ENCODE peak calls at places on chromosome 22, in nine cellular contexts. Y, Z, X, M, F, P, G, C and I are unnamed samples.
A peak's percentile ranks its signal among the peaks of the same experiment; 100 is the strongest.

GRCh38 chr22:21824439-21824912 is 43.0 kb downstream of the MAPK1 start:
- DNase-seq in Y (no peak), Z (no peak), X (no peak), M (no peak), F (no peak), P (no peak), G (no peak), C (no peak), I (no peak)

GRCh38 chr22:38751422-38752346 is 4.1 kb downstream of the SUN2 start:
- DNase-seq in Y (peak; percentile 37), Z (no peak), X (peak; percentile 78), M (no peak), F (peak; percentile 44), P (peak; percentile 56), G (peak; percentile 61), C (peak; percentile 89), I (no peak)

GRCh38 chr22:49694462-49695260 is 133.0 kb downstream of the BRD1 start:
- DNase-seq in Y (no peak), Z (no peak), X (no peak), M (no peak), F (no peak), P (no peak), G (no peak), C (peak; percentile 56), I (no peak)

GRCh38 chr22:17964647-17965046 is 59.7 kb downstream of the MICAL3 start:
- DNase-seq in Y (no peak), Z (no peak), X (peak; percentile 47), M (no peak), F (no peak), P (no peak), G (no peak), C (no peak), I (no peak)

GRCh38 chr22:43183496-43184263 is 3.3 kb downstream of the TTLL12 start:
- DNase-seq in Y (peak; percentile 63), Z (peak; percentile 61), X (no peak), M (peak; percentile 24), F (no peak), P (no peak), G (no peak), C (no peak), I (no peak)

GRCh38 chr22:46612904-46613605 is 7.1 kb upstream of the GRAMD4 start:
- DNase-seq in Y (no peak), Z (no peak), X (peak; percentile 42), M (no peak), F (peak; percentile 33), P (no peak), G (no peak), C (peak; percentile 69), I (peak; percentile 60)

GRCh38 chr22:40979871-40980270 is 28.7 kb downstream of the RBX1 start:
- DNase-seq in Y (no peak), Z (no peak), X (no peak), M (no peak), F (no peak), P (no peak), G (no peak), C (no peak), I (no peak)

GRCh38 chr22:47189056-47189916 is 426.8 kb downstream of the TBC1D22A start:
- DNase-seq in Y (no peak), Z (no peak), X (no peak), M (no peak), F (peak; percentile 16), P (no peak), G (no peak), C (peak; percentile 41), I (no peak)

GRCh38 chr22:42473484-42474193 is 41.4 kb upstream of the NFAM1 start:
- DNase-seq in Y (peak; percentile 41), Z (peak; percentile 69), X (peak; percentile 32), M (peak; percentile 66), F (peak; percentile 65), P (no peak), G (no peak), C (no peak), I (peak; percentile 26)

GRCh38 chr22:50656122-50657070 is 16.2 kb upstream of the SHANK3 start:
- DNase-seq in Y (peak; percentile 58), Z (peak; percentile 69), X (no peak), M (peak; percentile 76), F (peak; percentile 52), P (no peak), G (no peak), C (no peak), I (no peak)

GRCh38 chr22:39144101-39144815 is 8.2 kb downstream of the CBX7 start:
- DNase-seq in Y (peak; percentile 38), Z (peak; percentile 36), X (peak; percentile 69), M (peak; percentile 59), F (peak; percentile 70), P (peak; percentile 45), G (no peak), C (peak; percentile 85), I (peak; percentile 20)

GRCh38 chr22:44031111-44031963 is 7.2 kb downstream of the PARVB start:
- DNase-seq in Y (no peak), Z (no peak), X (no peak), M (no peak), F (no peak), P (peak; percentile 5), G (no peak), C (peak; percentile 64), I (no peak)

GRCh38 chr22:28802595-28803087 is 2.3 kb upstream of the XBP1 start:
- DNase-seq in Y (no peak), Z (no peak), X (no peak), M (no peak), F (no peak), P (no peak), G (no peak), C (no peak), I (peak; percentile 30)

GRCh38 chr22:43002198-43002577 is 12.8 kb downstream of the PACSIN2 start:
- DNase-seq in Y (peak; percentile 94), Z (peak; percentile 86), X (no peak), M (peak; percentile 88), F (no peak), P (no peak), G (no peak), C (no peak), I (no peak)

GRCh38 chr22:37169947-37170688 is 17.9 kb downstream of the C1QTNF6 start:
- DNase-seq in Y (no peak), Z (no peak), X (no peak), M (no peak), F (no peak), P (no peak), G (no peak), C (no peak), I (no peak)

GRCh38 chr22:43378011-43378704 is 33.7 kb upstream of the MPPED1 start:
- DNase-seq in Y (peak; percentile 54), Z (no peak), X (no peak), M (peak; percentile 39), F (peak; percentile 13), P (no peak), G (no peak), C (peak; percentile 48), I (no peak)

GRCh38 chr22:42553475-42554361 is at the start of gene SERHL2:
- DNase-seq in Y (peak; percentile 71), Z (peak; percentile 71), X (peak; percentile 88), M (peak; percentile 84), F (peak; percentile 70), P (peak; percentile 94), G (peak; percentile 81), C (peak; percentile 93), I (peak; percentile 66)

GRCh38 chr22:19631899-19632670 is 82.2 kb upstream of the SEPTIN5 start:
- DNase-seq in Y (peak; percentile 39), Z (peak; percentile 40), X (peak; percentile 36), M (peak; percentile 55), F (peak; percentile 8), P (peak; percentile 11), G (no peak), C (no peak), I (no peak)

GRCh38 chr22:21030032-21030431 is 2.3 kb downstream of the SLC7A4 start:
- DNase-seq in Y (no peak), Z (no peak), X (no peak), M (no peak), F (no peak), P (no peak), G (no peak), C (no peak), I (no peak)